ENCODE peak calls at places on chromosomes 6 and 20, in ten cellular contexts. One of them, this sample, is unnamed.

GRCh38 chr6:7115452-7116223 is 7.9 kb downstream of the RREB1 start:
- DNase-seq in tibial artery: no peak
- DNase-seq in activated T-cell treated with anti-CD3 and anti-CD28 coated beads, Interleukin-2, amount 50 U/mL, for 72 hours: no peak
- DNase-seq in NCI-H1105 treated with DMSO at 0.1 percent for 48 hours: no peak
- DNase-seq in activated T-helper 1 cell treated with Interleukin-2 at 50 U/mL for 16 hours: no peak
- DNase-seq in hepatic stellate cell: no peak
- DNase-seq in kidney tubule cell: no peak
- DNase-seq in GM12865: no peak
- DNase-seq in GM23248: peak
- DNase-seq in stimulated activated CD4-positive, alpha-beta T cell treated with anti-CD3 and anti-CD28 coated beads, TNF-alpha, amount 100 ng/mL, for 4 hours: no peak
- DNase-seq in this sample: no peak

GRCh38 chr6:33904050-33904827 is 100.4 kb upstream of the MLN start:
- DNase-seq in GM23248: no peak
- DNase-seq in hepatic stellate cell: no peak
- DNase-seq in stimulated activated CD4-positive, alpha-beta T cell treated with anti-CD3 and anti-CD28 coated beads, TNF-alpha, amount 100 ng/mL, for 4 hours: peak
- DNase-seq in tibial artery: no peak
- DNase-seq in kidney tubule cell: peak
- DNase-seq in GM12865: peak
- DNase-seq in NCI-H1105 treated with DMSO at 0.1 percent for 48 hours: no peak
- DNase-seq in activated T-cell treated with anti-CD3 and anti-CD28 coated beads, Interleukin-2, amount 50 U/mL, for 72 hours: peak
- DNase-seq in activated T-helper 1 cell treated with Interleukin-2 at 50 U/mL for 16 hours: peak
- DNase-seq in this sample: no peak

GRCh38 chr20:54680439-54680838 is 205.0 kb downstream of the DOK5 start:
- DNase-seq in GM12865: no peak
- DNase-seq in hepatic stellate cell: no peak
- DNase-seq in tibial artery: no peak
- DNase-seq in stimulated activated CD4-positive, alpha-beta T cell treated with anti-CD3 and anti-CD28 coated beads, TNF-alpha, amount 100 ng/mL, for 4 hours: no peak
- DNase-seq in kidney tubule cell: no peak
- DNase-seq in activated T-cell treated with anti-CD3 and anti-CD28 coated beads, Interleukin-2, amount 50 U/mL, for 72 hours: no peak
- DNase-seq in activated T-helper 1 cell treated with Interleukin-2 at 50 U/mL for 16 hours: no peak
- DNase-seq in NCI-H1105 treated with DMSO at 0.1 percent for 48 hours: no peak
- DNase-seq in GM23248: no peak
- DNase-seq in this sample: no peak

GRCh38 chr6:3776881-3777507 is 25.5 kb upstream of the PXDC1 start:
- DNase-seq in hepatic stellate cell: no peak
- DNase-seq in activated T-cell treated with anti-CD3 and anti-CD28 coated beads, Interleukin-2, amount 50 U/mL, for 72 hours: no peak
- DNase-seq in kidney tubule cell: no peak
- DNase-seq in GM23248: no peak
- DNase-seq in NCI-H1105 treated with DMSO at 0.1 percent for 48 hours: no peak
- DNase-seq in stimulated activated CD4-positive, alpha-beta T cell treated with anti-CD3 and anti-CD28 coated beads, TNF-alpha, amount 100 ng/mL, for 4 hours: no peak
- DNase-seq in tibial artery: no peak
- DNase-seq in GM12865: no peak
- DNase-seq in activated T-helper 1 cell treated with Interleukin-2 at 50 U/mL for 16 hours: no peak
- DNase-seq in this sample: no peak

GRCh38 chr6:107600936-107601335 is 111.0 kb downstream of the SOBP start:
- DNase-seq in activated T-helper 1 cell treated with Interleukin-2 at 50 U/mL for 16 hours: no peak
- DNase-seq in GM12865: no peak
- DNase-seq in stimulated activated CD4-positive, alpha-beta T cell treated with anti-CD3 and anti-CD28 coated beads, TNF-alpha, amount 100 ng/mL, for 4 hours: no peak
- DNase-seq in kidney tubule cell: peak
- DNase-seq in GM23248: peak
- DNase-seq in tibial artery: no peak
- DNase-seq in activated T-cell treated with anti-CD3 and anti-CD28 coated beads, Interleukin-2, amount 50 U/mL, for 72 hours: no peak
- DNase-seq in hepatic stellate cell: peak
- DNase-seq in NCI-H1105 treated with DMSO at 0.1 percent for 48 hours: no peak
- DNase-seq in this sample: peak

GRCh38 chr20:50794181-50794845 is 548 bp upstream of the BCAS4 start:
- DNase-seq in activated T-cell treated with anti-CD3 and anti-CD28 coated beads, Interleukin-2, amount 50 U/mL, for 72 hours: peak
- DNase-seq in activated T-helper 1 cell treated with Interleukin-2 at 50 U/mL for 16 hours: no peak
- DNase-seq in GM23248: peak
- DNase-seq in hepatic stellate cell: no peak
- DNase-seq in NCI-H1105 treated with DMSO at 0.1 percent for 48 hours: no peak
- DNase-seq in tibial artery: no peak
- DNase-seq in GM12865: no peak
- DNase-seq in kidney tubule cell: no peak
- DNase-seq in stimulated activated CD4-positive, alpha-beta T cell treated with anti-CD3 and anti-CD28 coated beads, TNF-alpha, amount 100 ng/mL, for 4 hours: no peak
- DNase-seq in this sample: no peak

GRCh38 chr6:97049254-97050004 is 124.9 kb downstream of the KLHL32 start:
- DNase-seq in kidney tubule cell: peak
- DNase-seq in activated T-cell treated with anti-CD3 and anti-CD28 coated beads, Interleukin-2, amount 50 U/mL, for 72 hours: peak
- DNase-seq in GM23248: peak
- DNase-seq in stimulated activated CD4-positive, alpha-beta T cell treated with anti-CD3 and anti-CD28 coated beads, TNF-alpha, amount 100 ng/mL, for 4 hours: no peak
- DNase-seq in activated T-helper 1 cell treated with Interleukin-2 at 50 U/mL for 16 hours: no peak
- DNase-seq in hepatic stellate cell: no peak
- DNase-seq in GM12865: peak
- DNase-seq in NCI-H1105 treated with DMSO at 0.1 percent for 48 hours: no peak
- DNase-seq in tibial artery: no peak
- DNase-seq in this sample: no peak

GRCh38 chr6:147311218-147311617 is 107.0 kb downstream of the STXBP5 start:
- DNase-seq in activated T-cell treated with anti-CD3 and anti-CD28 coated beads, Interleukin-2, amount 50 U/mL, for 72 hours: no peak
- DNase-seq in tibial artery: no peak
- DNase-seq in NCI-H1105 treated with DMSO at 0.1 percent for 48 hours: no peak
- DNase-seq in activated T-helper 1 cell treated with Interleukin-2 at 50 U/mL for 16 hours: no peak
- DNase-seq in GM12865: no peak
- DNase-seq in stimulated activated CD4-positive, alpha-beta T cell treated with anti-CD3 and anti-CD28 coated beads, TNF-alpha, amount 100 ng/mL, for 4 hours: no peak
- DNase-seq in hepatic stellate cell: no peak
- DNase-seq in kidney tubule cell: no peak
- DNase-seq in GM23248: peak
- DNase-seq in this sample: peak

GRCh38 chr20:1697592-1697991 is 40.0 kb upstream of the SIRPG start:
- DNase-seq in GM23248: no peak
- DNase-seq in NCI-H1105 treated with DMSO at 0.1 percent for 48 hours: no peak
- DNase-seq in tibial artery: no peak
- DNase-seq in activated T-helper 1 cell treated with Interleukin-2 at 50 U/mL for 16 hours: no peak
- DNase-seq in GM12865: no peak
- DNase-seq in activated T-cell treated with anti-CD3 and anti-CD28 coated beads, Interleukin-2, amount 50 U/mL, for 72 hours: no peak
- DNase-seq in stimulated activated CD4-positive, alpha-beta T cell treated with anti-CD3 and anti-CD28 coated beads, TNF-alpha, amount 100 ng/mL, for 4 hours: no peak
- DNase-seq in kidney tubule cell: peak
- DNase-seq in hepatic stellate cell: no peak
- DNase-seq in this sample: no peak

GRCh38 chr6:138099832-138100231 is 7.4 kb downstream of the PERP start:
- DNase-seq in stimulated activated CD4-positive, alpha-beta T cell treated with anti-CD3 and anti-CD28 coated beads, TNF-alpha, amount 100 ng/mL, for 4 hours: no peak
- DNase-seq in GM12865: no peak
- DNase-seq in activated T-cell treated with anti-CD3 and anti-CD28 coated beads, Interleukin-2, amount 50 U/mL, for 72 hours: no peak
- DNase-seq in tibial artery: no peak
- DNase-seq in activated T-helper 1 cell treated with Interleukin-2 at 50 U/mL for 16 hours: no peak
- DNase-seq in NCI-H1105 treated with DMSO at 0.1 percent for 48 hours: no peak
- DNase-seq in hepatic stellate cell: peak
- DNase-seq in kidney tubule cell: peak
- DNase-seq in GM23248: peak
- DNase-seq in this sample: peak

GRCh38 chr6:169620171-169621125 is 81.4 kb downstream of the WDR27 start:
- DNase-seq in kidney tubule cell: peak
- DNase-seq in hepatic stellate cell: no peak
- DNase-seq in stimulated activated CD4-positive, alpha-beta T cell treated with anti-CD3 and anti-CD28 coated beads, TNF-alpha, amount 100 ng/mL, for 4 hours: no peak
- DNase-seq in NCI-H1105 treated with DMSO at 0.1 percent for 48 hours: no peak
- DNase-seq in activated T-cell treated with anti-CD3 and anti-CD28 coated beads, Interleukin-2, amount 50 U/mL, for 72 hours: no peak
- DNase-seq in GM23248: peak
- DNase-seq in GM12865: no peak
- DNase-seq in tibial artery: no peak
- DNase-seq in activated T-helper 1 cell treated with Interleukin-2 at 50 U/mL for 16 hours: no peak
- DNase-seq in this sample: peak

GRCh38 chr20:32045999-32046398 is 6.0 kb upstream of the HCK start:
- DNase-seq in GM12865: no peak
- DNase-seq in tibial artery: no peak
- DNase-seq in stimulated activated CD4-positive, alpha-beta T cell treated with anti-CD3 and anti-CD28 coated beads, TNF-alpha, amount 100 ng/mL, for 4 hours: no peak
- DNase-seq in hepatic stellate cell: no peak
- DNase-seq in activated T-cell treated with anti-CD3 and anti-CD28 coated beads, Interleukin-2, amount 50 U/mL, for 72 hours: no peak
- DNase-seq in activated T-helper 1 cell treated with Interleukin-2 at 50 U/mL for 16 hours: no peak
- DNase-seq in kidney tubule cell: no peak
- DNase-seq in NCI-H1105 treated with DMSO at 0.1 percent for 48 hours: no peak
- DNase-seq in GM23248: no peak
- DNase-seq in this sample: no peak

GRCh38 chr6:45676376-45676775 is 298.6 kb upstream of the SUPT3H start:
- DNase-seq in hepatic stellate cell: no peak
- DNase-seq in activated T-cell treated with anti-CD3 and anti-CD28 coated beads, Interleukin-2, amount 50 U/mL, for 72 hours: no peak
- DNase-seq in tibial artery: no peak
- DNase-seq in GM23248: no peak
- DNase-seq in GM12865: no peak
- DNase-seq in stimulated activated CD4-positive, alpha-beta T cell treated with anti-CD3 and anti-CD28 coated beads, TNF-alpha, amount 100 ng/mL, for 4 hours: no peak
- DNase-seq in kidney tubule cell: no peak
- DNase-seq in activated T-helper 1 cell treated with Interleukin-2 at 50 U/mL for 16 hours: no peak
- DNase-seq in NCI-H1105 treated with DMSO at 0.1 percent for 48 hours: no peak
- DNase-seq in this sample: no peak

GRCh38 chr6:44285552-44286284 is 15.5 kb downstream of the TMEM151B start:
- DNase-seq in GM12865: no peak
- DNase-seq in activated T-helper 1 cell treated with Interleukin-2 at 50 U/mL for 16 hours: no peak
- DNase-seq in tibial artery: no peak
- DNase-seq in activated T-cell treated with anti-CD3 and anti-CD28 coated beads, Interleukin-2, amount 50 U/mL, for 72 hours: no peak
- DNase-seq in GM23248: peak
- DNase-seq in stimulated activated CD4-positive, alpha-beta T cell treated with anti-CD3 and anti-CD28 coated beads, TNF-alpha, amount 100 ng/mL, for 4 hours: no peak
- DNase-seq in hepatic stellate cell: no peak
- DNase-seq in kidney tubule cell: no peak
- DNase-seq in NCI-H1105 treated with DMSO at 0.1 percent for 48 hours: no peak
- DNase-seq in this sample: peak

GRCh38 chr6:20892365-20892764 is 358.1 kb downstream of the CDKAL1 start:
- DNase-seq in tibial artery: no peak
- DNase-seq in hepatic stellate cell: no peak
- DNase-seq in GM12865: no peak
- DNase-seq in NCI-H1105 treated with DMSO at 0.1 percent for 48 hours: no peak
- DNase-seq in activated T-helper 1 cell treated with Interleukin-2 at 50 U/mL for 16 hours: no peak
- DNase-seq in activated T-cell treated with anti-CD3 and anti-CD28 coated beads, Interleukin-2, amount 50 U/mL, for 72 hours: no peak
- DNase-seq in stimulated activated CD4-positive, alpha-beta T cell treated with anti-CD3 and anti-CD28 coated beads, TNF-alpha, amount 100 ng/mL, for 4 hours: no peak
- DNase-seq in GM23248: no peak
- DNase-seq in kidney tubule cell: no peak
- DNase-seq in this sample: no peak

GRCh38 chr6:1502041-1502440 is 107.7 kb upstream of the FOXC1 start:
- DNase-seq in GM12865: no peak
- DNase-seq in stimulated activated CD4-positive, alpha-beta T cell treated with anti-CD3 and anti-CD28 coated beads, TNF-alpha, amount 100 ng/mL, for 4 hours: no peak
- DNase-seq in activated T-cell treated with anti-CD3 and anti-CD28 coated beads, Interleukin-2, amount 50 U/mL, for 72 hours: no peak
- DNase-seq in NCI-H1105 treated with DMSO at 0.1 percent for 48 hours: no peak
- DNase-seq in GM23248: peak
- DNase-seq in tibial artery: no peak
- DNase-seq in activated T-helper 1 cell treated with Interleukin-2 at 50 U/mL for 16 hours: no peak
- DNase-seq in hepatic stellate cell: no peak
- DNase-seq in kidney tubule cell: no peak
- DNase-seq in this sample: no peak

GRCh38 chr6:134374486-134374885 is 56.6 kb upstream of the SGK1 start:
- DNase-seq in stimulated activated CD4-positive, alpha-beta T cell treated with anti-CD3 and anti-CD28 coated beads, TNF-alpha, amount 100 ng/mL, for 4 hours: no peak
- DNase-seq in NCI-H1105 treated with DMSO at 0.1 percent for 48 hours: no peak
- DNase-seq in GM23248: peak
- DNase-seq in activated T-cell treated with anti-CD3 and anti-CD28 coated beads, Interleukin-2, amount 50 U/mL, for 72 hours: no peak
- DNase-seq in kidney tubule cell: no peak
- DNase-seq in hepatic stellate cell: no peak
- DNase-seq in activated T-helper 1 cell treated with Interleukin-2 at 50 U/mL for 16 hours: no peak
- DNase-seq in GM12865: no peak
- DNase-seq in tibial artery: peak
- DNase-seq in this sample: peak

GRCh38 chr6:21666200-21666671 is 72.7 kb downstream of the SOX4 start:
- DNase-seq in GM23248: peak
- DNase-seq in NCI-H1105 treated with DMSO at 0.1 percent for 48 hours: peak
- DNase-seq in GM12865: peak
- DNase-seq in activated T-cell treated with anti-CD3 and anti-CD28 coated beads, Interleukin-2, amount 50 U/mL, for 72 hours: no peak
- DNase-seq in activated T-helper 1 cell treated with Interleukin-2 at 50 U/mL for 16 hours: no peak
- DNase-seq in stimulated activated CD4-positive, alpha-beta T cell treated with anti-CD3 and anti-CD28 coated beads, TNF-alpha, amount 100 ng/mL, for 4 hours: no peak
- DNase-seq in hepatic stellate cell: no peak
- DNase-seq in kidney tubule cell: no peak
- DNase-seq in tibial artery: no peak
- DNase-seq in this sample: no peak

GRCh38 chr6:9467746-9468145 is 947.1 kb downstream of the TFAP2A start:
- DNase-seq in GM12865: no peak
- DNase-seq in tibial artery: no peak
- DNase-seq in NCI-H1105 treated with DMSO at 0.1 percent for 48 hours: no peak
- DNase-seq in kidney tubule cell: no peak
- DNase-seq in stimulated activated CD4-positive, alpha-beta T cell treated with anti-CD3 and anti-CD28 coated beads, TNF-alpha, amount 100 ng/mL, for 4 hours: no peak
- DNase-seq in activated T-helper 1 cell treated with Interleukin-2 at 50 U/mL for 16 hours: no peak
- DNase-seq in hepatic stellate cell: no peak
- DNase-seq in activated T-cell treated with anti-CD3 and anti-CD28 coated beads, Interleukin-2, amount 50 U/mL, for 72 hours: no peak
- DNase-seq in GM23248: peak
- DNase-seq in this sample: peak

GRCh38 chr20:50242863-50243609 is 52.4 kb downstream of the CEBPB start:
- DNase-seq in activated T-helper 1 cell treated with Interleukin-2 at 50 U/mL for 16 hours: no peak
- DNase-seq in activated T-cell treated with anti-CD3 and anti-CD28 coated beads, Interleukin-2, amount 50 U/mL, for 72 hours: no peak
- DNase-seq in NCI-H1105 treated with DMSO at 0.1 percent for 48 hours: peak
- DNase-seq in tibial artery: no peak
- DNase-seq in stimulated activated CD4-positive, alpha-beta T cell treated with anti-CD3 and anti-CD28 coated beads, TNF-alpha, amount 100 ng/mL, for 4 hours: no peak
- DNase-seq in hepatic stellate cell: no peak
- DNase-seq in GM23248: no peak
- DNase-seq in GM12865: no peak
- DNase-seq in kidney tubule cell: peak
- DNase-seq in this sample: peak

GRCh38 chr6:5763871-5764270 is 242.9 kb downstream of the NRN1 start:
- DNase-seq in activated T-cell treated with anti-CD3 and anti-CD28 coated beads, Interleukin-2, amount 50 U/mL, for 72 hours: no peak
- DNase-seq in GM23248: no peak
- DNase-seq in kidney tubule cell: peak
- DNase-seq in NCI-H1105 treated with DMSO at 0.1 percent for 48 hours: no peak
- DNase-seq in GM12865: no peak
- DNase-seq in stimulated activated CD4-positive, alpha-beta T cell treated with anti-CD3 and anti-CD28 coated beads, TNF-alpha, amount 100 ng/mL, for 4 hours: no peak
- DNase-seq in hepatic stellate cell: no peak
- DNase-seq in tibial artery: no peak
- DNase-seq in activated T-helper 1 cell treated with Interleukin-2 at 50 U/mL for 16 hours: no peak
- DNase-seq in this sample: peak

GRCh38 chr6:30544666-30545272 is 11.5 kb downstream of the GNL1 start:
- DNase-seq in GM12865: peak
- DNase-seq in hepatic stellate cell: peak
- DNase-seq in activated T-helper 1 cell treated with Interleukin-2 at 50 U/mL for 16 hours: no peak
- DNase-seq in GM23248: peak
- DNase-seq in stimulated activated CD4-positive, alpha-beta T cell treated with anti-CD3 and anti-CD28 coated beads, TNF-alpha, amount 100 ng/mL, for 4 hours: no peak
- DNase-seq in kidney tubule cell: peak
- DNase-seq in NCI-H1105 treated with DMSO at 0.1 percent for 48 hours: peak
- DNase-seq in activated T-cell treated with anti-CD3 and anti-CD28 coated beads, Interleukin-2, amount 50 U/mL, for 72 hours: no peak
- DNase-seq in tibial artery: no peak
- DNase-seq in this sample: peak

GRCh38 chr20:57761413-57761734 is 51.6 kb upstream of the PMEPA1 start:
- DNase-seq in activated T-helper 1 cell treated with Interleukin-2 at 50 U/mL for 16 hours: no peak
- DNase-seq in GM12865: no peak
- DNase-seq in GM23248: no peak
- DNase-seq in stimulated activated CD4-positive, alpha-beta T cell treated with anti-CD3 and anti-CD28 coated beads, TNF-alpha, amount 100 ng/mL, for 4 hours: no peak
- DNase-seq in activated T-cell treated with anti-CD3 and anti-CD28 coated beads, Interleukin-2, amount 50 U/mL, for 72 hours: no peak
- DNase-seq in hepatic stellate cell: no peak
- DNase-seq in tibial artery: no peak
- DNase-seq in NCI-H1105 treated with DMSO at 0.1 percent for 48 hours: no peak
- DNase-seq in kidney tubule cell: peak
- DNase-seq in this sample: no peak

GRCh38 chr6:36487698-36488097 is 44.9 kb downstream of the KCTD20 start:
- DNase-seq in GM12865: no peak
- DNase-seq in activated T-cell treated with anti-CD3 and anti-CD28 coated beads, Interleukin-2, amount 50 U/mL, for 72 hours: no peak
- DNase-seq in GM23248: peak
- DNase-seq in activated T-helper 1 cell treated with Interleukin-2 at 50 U/mL for 16 hours: no peak
- DNase-seq in kidney tubule cell: no peak
- DNase-seq in stimulated activated CD4-positive, alpha-beta T cell treated with anti-CD3 and anti-CD28 coated beads, TNF-alpha, amount 100 ng/mL, for 4 hours: no peak
- DNase-seq in NCI-H1105 treated with DMSO at 0.1 percent for 48 hours: no peak
- DNase-seq in hepatic stellate cell: no peak
- DNase-seq in tibial artery: no peak
- DNase-seq in this sample: no peak

GRCh38 chr20:33167859-33168258 is at the start of gene BPIFA2:
- DNase-seq in GM23248: no peak
- DNase-seq in activated T-cell treated with anti-CD3 and anti-CD28 coated beads, Interleukin-2, amount 50 U/mL, for 72 hours: no peak
- DNase-seq in hepatic stellate cell: no peak
- DNase-seq in stimulated activated CD4-positive, alpha-beta T cell treated with anti-CD3 and anti-CD28 coated beads, TNF-alpha, amount 100 ng/mL, for 4 hours: no peak
- DNase-seq in GM12865: no peak
- DNase-seq in activated T-helper 1 cell treated with Interleukin-2 at 50 U/mL for 16 hours: no peak
- DNase-seq in kidney tubule cell: no peak
- DNase-seq in NCI-H1105 treated with DMSO at 0.1 percent for 48 hours: no peak
- DNase-seq in tibial artery: no peak
- DNase-seq in this sample: no peak